ENCODE peak calls at places on chromosomes 11 and 22, in six cellular contexts. Q is heart left ventricle, A is cardiac muscle cell, J is neural progenitor cell, M is A673, H is pancreas. O is an unnamed sample.
A peak's percentile ranks its signal among the peaks of the same experiment; 100 is the strongest.

GRCh38 chr11:60922906-60923305 is 1.4 kb upstream of the TMEM132A start:
- DNase-seq in Q (no peak), A (no peak), J (no peak), M (no peak), H (no peak), O (no peak)

GRCh38 chr22:37880668-37881440 is 25.2 kb upstream of the MICALL1 start:
- DNase-seq in Q (no peak), A (no peak), J (no peak), M (peak; percentile 57), H (no peak), O (no peak)

GRCh38 chr11:79439893-79440450 is 858 bp downstream of the TENM4 start:
- DNase-seq in Q (peak; percentile 23), A (peak; percentile 58), J (peak; percentile 74), M (peak; percentile 26), H (no peak), O (peak; percentile 23)

GRCh38 chr11:29272019-29272654 is 744.7 kb downstream of the KCNA4 start:
- DNase-seq in Q (no peak), A (no peak), J (no peak), M (peak; percentile 67), H (no peak), O (no peak)

GRCh38 chr11:3984896-3985295 is 109.7 kb upstream of the RRM1 start:
- DNase-seq in Q (no peak), A (peak; percentile 20), J (peak; percentile 76), M (no peak), H (no peak), O (peak; percentile 20)

GRCh38 chr11:93330446-93330984 is at the start of gene DEUP1:
- DNase-seq in Q (peak; percentile 24), A (peak; percentile 70), J (peak; percentile 83), M (peak; percentile 44), H (peak; percentile 69), O (peak; percentile 15)

GRCh38 chr11:113884361-113884836 is 9.0 kb upstream of the USP28 start:
- DNase-seq in Q (no peak), A (no peak), J (peak; percentile 34), M (no peak), H (no peak), O (no peak)

GRCh38 chr11:67265633-67266423 is 445 bp upstream of the GRK2 start:
- DNase-seq in Q (peak; percentile 84), A (peak; percentile 82), J (peak; percentile 89), M (peak; percentile 73), H (peak; percentile 66), O (peak; percentile 67)

GRCh38 chr11:117984471-117984870 is 1.7 kb upstream of the IL10RA start:
- DNase-seq in Q (no peak), A (no peak), J (no peak), M (no peak), H (no peak), O (no peak)

GRCh38 chr11:100573911-100574513 is 113.1 kb upstream of the ARHGAP42 start:
- DNase-seq in Q (no peak), A (no peak), J (no peak), M (peak; percentile 54), H (no peak), O (no peak)

GRCh38 chr22:44668190-44668885 is 33.7 kb upstream of the PRR5 start:
- DNase-seq in Q (no peak), A (peak; percentile 68), J (peak; percentile 86), M (no peak), H (no peak), O (no peak)

GRCh38 chr22:38788417-38788816 is 5.5 kb downstream of the DNAL4 start:
- DNase-seq in Q (peak; percentile 54), A (peak; percentile 67), J (no peak), M (peak; percentile 84), H (peak; percentile 70), O (no peak)

GRCh38 chr11:65298655-65299179 is 15.9 kb upstream of the CDC42EP2 start:
- DNase-seq in Q (peak; percentile 71), A (peak; percentile 22), J (no peak), M (no peak), H (no peak), O (peak; percentile 95)

GRCh38 chr11:77196961-77197360 is 68.9 kb downstream of the MYO7A start:
- DNase-seq in Q (no peak), A (no peak), J (no peak), M (no peak), H (no peak), O (no peak)

GRCh38 chr11:10728779-10729472 is 22.1 kb upstream of the CTR9 start:
- DNase-seq in Q (no peak), A (peak; percentile 70), J (peak; percentile 82), M (peak; percentile 52), H (no peak), O (no peak)

GRCh38 chr11:7668911-7669310 is 4.4 kb downstream of the CYB5R2 start:
- DNase-seq in Q (no peak), A (no peak), J (no peak), M (no peak), H (no peak), O (no peak)

GRCh38 chr11:84316866-84317560 is 1030.8 kb upstream of the CCDC90B start:
- DNase-seq in Q (no peak), A (no peak), J (peak; percentile 37), M (peak; percentile 4), H (no peak), O (peak; percentile 16)

GRCh38 chr11:6647282-6647679 is 8.3 kb downstream of the DCHS1 start:
- DNase-seq in Q (peak; percentile 57), A (no peak), J (no peak), M (peak; percentile 57), H (no peak), O (peak; percentile 62)

GRCh38 chr11:2483426-2483825 is 38.6 kb downstream of the KCNQ1 start:
- DNase-seq in Q (no peak), A (no peak), J (no peak), M (no peak), H (peak; percentile 48), O (no peak)

GRCh38 chr11:84549221-84549620 is 1077.9 kb downstream of the DLG2 start:
- DNase-seq in Q (no peak), A (no peak), J (no peak), M (no peak), H (no peak), O (no peak)

GRCh38 chr11:3824714-3825472 is 15.9 kb downstream of the RHOG start:
- DNase-seq in Q (peak; percentile 60), A (peak; percentile 69), J (peak; percentile 81), M (peak; percentile 54), H (no peak), O (peak; percentile 42)

GRCh38 chr22:24133187-24133965 is 47.9 kb upstream of the SUSD2 start:
- DNase-seq in Q (no peak), A (peak; percentile 50), J (no peak), M (no peak), H (no peak), O (peak; percentile 38)
- TF ChIP-seq CTCF in Q (peak; percentile 46), A (peak; percentile 23), J (peak; percentile 17), M (peak; percentile 16), H (no peak), O (peak; percentile 49)

GRCh38 chr11:32439488-32440210 is 4.3 kb upstream of the WT1 start:
- DNase-seq in Q (no peak), A (no peak), J (peak; percentile 46), M (peak; percentile 91), H (no peak), O (peak; percentile 41)
- H3K27me3 ChIP-seq in Q (peaks cover 92% of the 10 kb centered on the region), A (peaks cover 96% of the 10 kb centered on the region), J (peaks cover 100% of the 10 kb centered on the region), M (peaks cover 99% of the 10 kb centered on the region), H (peaks cover 8% of the 10 kb centered on the region), O (no peaks in the 10 kb centered on the region)

GRCh38 chr11:126317681-126318641 is 14.1 kb downstream of the DCPS start:
- DNase-seq in Q (peak; percentile 83), A (no peak), J (no peak), M (no peak), H (no peak), O (peak; percentile 84)
- H3K4me3 ChIP-seq in Q (peak overlapping the region; percentile 17), A (no peak overlapping the region), J (no peak overlapping the region), M (no peak overlapping the region), H (no peak overlapping the region), O (peak overlapping the region; percentile 8)

DNA sequence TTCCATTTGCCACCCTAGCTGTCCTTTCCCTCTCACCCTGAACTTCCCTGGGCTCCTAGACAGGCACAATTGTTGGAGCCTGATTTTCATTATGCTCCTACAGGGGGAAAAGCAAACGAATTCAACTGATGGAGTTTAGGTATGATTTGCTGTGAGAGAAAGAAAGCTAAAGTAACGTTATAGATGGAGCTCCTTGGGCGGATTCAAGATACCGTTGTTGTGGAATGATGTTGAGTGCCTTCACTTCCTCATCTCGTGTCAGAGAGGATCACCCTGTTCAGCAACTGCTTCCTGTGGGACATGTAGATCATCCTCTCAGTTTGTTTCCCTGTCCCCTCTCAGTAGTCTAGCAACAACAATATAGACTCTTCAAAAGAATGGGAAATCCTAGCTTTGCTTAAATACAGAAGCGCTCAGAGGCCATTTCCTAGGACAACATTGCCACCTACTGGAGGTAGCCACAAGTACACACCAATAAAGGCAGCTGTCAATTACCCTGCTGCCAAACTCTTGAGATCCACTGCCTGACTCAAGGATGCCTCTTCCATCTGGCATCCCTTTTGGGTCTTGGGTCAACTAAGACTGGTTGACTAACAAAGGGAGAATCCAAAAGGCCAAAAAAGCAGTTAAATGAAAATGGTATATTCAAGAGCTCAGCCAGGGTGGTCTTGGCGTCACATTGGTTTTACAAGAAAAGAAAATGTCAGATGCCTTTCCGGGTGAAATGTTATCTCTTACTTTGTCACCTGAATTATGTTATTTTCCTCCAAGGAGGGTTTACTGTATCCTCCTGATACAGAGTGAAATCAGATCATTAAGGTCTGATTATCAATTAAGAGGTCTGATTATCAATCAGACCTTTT is 13.5 kb upstream of the DTX4 start:
- DNase-seq in Q (peak; percentile 49), A (peak; percentile 62), J (peak; percentile 83), M (peak; percentile 87), H (no peak), O (peak; percentile 57)
- TF ChIP-seq CTCF in Q (peak; percentile 77), A (peak; percentile 86), J (peak; percentile 90), M (peak; percentile 94), H (peak; percentile 71), O (peak; percentile 78)

DNA sequence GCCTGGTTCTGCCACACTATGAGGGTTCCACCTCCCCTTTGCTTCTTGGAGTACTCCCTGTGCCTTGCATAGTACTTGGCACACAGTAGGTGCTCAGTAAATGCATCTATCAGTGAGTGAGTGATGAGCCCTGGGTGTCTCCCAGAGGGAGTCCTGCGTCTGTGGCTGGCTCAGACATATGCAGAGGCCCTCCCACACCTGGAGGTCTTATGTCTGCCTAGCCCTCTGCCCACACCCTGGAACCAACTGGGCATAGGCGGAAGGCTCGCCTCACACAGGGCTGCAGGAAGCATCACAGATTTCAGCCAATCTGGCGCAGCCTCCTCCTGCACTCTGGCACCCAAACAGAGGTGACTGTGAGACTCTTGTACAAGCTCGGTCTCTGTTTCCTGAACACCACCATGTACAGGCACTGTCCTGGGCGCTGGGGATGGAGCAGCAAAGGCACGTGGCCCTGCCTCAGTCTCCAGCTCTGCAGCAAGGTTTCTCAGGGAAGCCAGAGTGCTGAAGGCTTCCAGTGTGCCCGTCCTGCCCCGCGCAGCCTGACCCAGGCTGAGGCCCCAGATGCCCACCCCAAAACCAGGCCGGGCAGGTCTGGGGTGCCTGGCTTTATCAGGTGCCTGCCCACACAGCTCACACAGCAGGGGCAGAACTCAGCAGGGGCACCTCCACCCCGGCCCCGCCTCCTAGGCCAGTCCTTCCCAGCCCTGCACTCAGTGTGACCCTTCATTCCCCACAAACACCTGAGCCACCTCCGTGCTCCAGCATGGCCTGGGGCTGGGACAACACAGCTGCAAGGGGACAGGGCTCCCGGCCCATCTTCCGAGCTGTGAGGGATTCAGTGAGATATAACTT is 26.7 kb downstream of the FLRT1 start:
- DNase-seq in Q (no peak), A (no peak), J (no peak), M (no peak), H (no peak), O (no peak)
- H3K27me3 ChIP-seq in Q (no peaks in the 10 kb centered on the region), A (no peaks in the 10 kb centered on the region), J (peaks cover 65% of the 10 kb centered on the region), M (no peaks in the 10 kb centered on the region), H (no peaks in the 10 kb centered on the region), O (no peaks in the 10 kb centered on the region)

O was measured in uterus.